ENCODE peak calls at places on chromosomes 5 and 9, in eight cellular contexts. T is stimulated activated CD8-positive, alpha-beta memory T cell treated with anti-CD3 and anti-CD28 coated beads, Interleukin-2, amount 100 ng/mL, for 48 hours; X is A549; Q is NCI-H2171 treated with DMSO at 0.1 percent for 48 hours; F is NCI-H1694 treated with DMSO at 0.1 percent for 48 hours; Z is HFFc6; C is ACHN; B is fibroblast of gingiva. K is an unnamed sample.

GRCh38 chr5:128237504-128237903 is 153.9 kb downstream of the SLC12A2 start:
- DNase-seq in T (no peak), X (no peak), Q (peak; percentile 15), F (no peak), Z (peak; percentile 59), C (no peak), B (no peak), K (no peak)

GRCh38 chr5:28190011-28190410 is 1151.6 kb upstream of the CDH9 start:
- DNase-seq in T (no peak), X (no peak), Q (no peak), F (no peak), Z (no peak), C (no peak), B (no peak), K (no peak)

GRCh38 chr9:16192403-16193017 is 639.7 kb downstream of the CCDC171 start:
- DNase-seq in T (no peak), X (no peak), Q (no peak), F (no peak), Z (no peak), C (no peak), B (peak; percentile 25), K (no peak)

GRCh38 chr9:38216572-38216971 is 147.5 kb upstream of the SHB start:
- DNase-seq in T (no peak), X (no peak), Q (no peak), F (no peak), Z (no peak), C (no peak), B (no peak), K (no peak)

GRCh38 chr9:86768020-86768419 is 179.3 kb downstream of the GAS1 start:
- DNase-seq in T (no peak), X (no peak), Q (no peak), F (no peak), Z (no peak), C (no peak), B (no peak), K (no peak)

GRCh38 chr5:112467467-112467866 is 48.4 kb upstream of the EPB41L4A start:
- DNase-seq in T (no peak), X (no peak), Q (no peak), F (no peak), Z (no peak), C (no peak), B (no peak), K (no peak)

GRCh38 chr5:119072496-119072895 is 1.6 kb downstream of the DMXL1 start:
- DNase-seq in T (no peak), X (no peak), Q (no peak), F (no peak), Z (no peak), C (no peak), B (no peak), K (no peak)

GRCh38 chr5:54638090-54638489 is 120.5 kb downstream of the SNX18 start:
- DNase-seq in T (no peak), X (no peak), Q (no peak), F (no peak), Z (no peak), C (no peak), B (no peak), K (no peak)

GRCh38 chr9:38000332-38000731 is 68.7 kb downstream of the SHB start:
- DNase-seq in T (no peak), X (no peak), Q (no peak), F (no peak), Z (no peak), C (no peak), B (no peak), K (no peak)

GRCh38 chr5:139062910-139063663 is 135.1 kb downstream of the SIL1 start:
- DNase-seq in T (no peak), X (no peak), Q (no peak), F (no peak), Z (no peak), C (no peak), B (no peak), K (no peak)

GRCh38 chr9:79246170-79246569 is 325.6 kb upstream of the TLE4 start:
- DNase-seq in T (no peak), X (no peak), Q (no peak), F (no peak), Z (no peak), C (no peak), B (no peak), K (no peak)

GRCh38 chr5:145668714-145669113 is 166.4 kb downstream of the PRELID2 start:
- DNase-seq in T (no peak), X (no peak), Q (no peak), F (no peak), Z (no peak), C (no peak), B (no peak), K (no peak)

GRCh38 chr9:123414921-123415592 is 59.1 kb downstream of the CRB2 start:
- DNase-seq in T (no peak), X (no peak), Q (peak; percentile 35), F (no peak), Z (no peak), C (no peak), B (peak; percentile 14), K (no peak)

GRCh38 chr9:113463418-113464285 is at the start of gene RGS3:
- DNase-seq in T (no peak), X (peak; percentile 83), Q (peak; percentile 88), F (no peak), Z (no peak), C (peak; percentile 86), B (no peak), K (no peak)

K was measured in hepatic stellate cell.